ENCODE peak calls at places on chromosome 5, in five cellular contexts. N is DND-41, J is PC-3, B is cardiac muscle cell, Q is fibroblast of lung. Y is an unnamed sample. For H3K4me1, the result is how much of the 10 kb centered on the place peaks cover.

GRCh38 chr5:72693001-72693442 is 123.4 kb upstream of the TNPO1 start:
- DNase-seq in B (peak), Q (peak), N (no peak), J (no peak), Y (no peak)

GRCh38 chr5:98308960-98309359 is 464.5 kb upstream of the RGMB start:
- DNase-seq in Q (no peak), B (peak), N (no peak), J (peak), Y (no peak)

GRCh38 chr5:83987513-83988292 is 267.0 kb upstream of the HAPLN1 start:
- DNase-seq in B (no peak), J (no peak), Q (peak), N (no peak), Y (no peak)

GRCh38 chr5:7412369-7412768 is 16.4 kb downstream of the ADCY2 start:
- DNase-seq in Q (no peak), B (no peak), N (no peak), J (no peak), Y (no peak)

GRCh38 chr5:90528704-90529233 is 615 bp downstream of the LYSMD3 start:
- DNase-seq in N (peak), J (no peak), Q (peak), B (peak), Y (peak)

GRCh38 chr5:135443329-135443960 is 3.7 kb downstream of the DCANP1 start:
- DNase-seq in J (no peak), B (no peak), N (no peak), Q (no peak), Y (no peak)

GRCh38 chr5:6222899-6223298 is 155.4 kb downstream of the MED10 start:
- DNase-seq in J (no peak), N (no peak), Q (no peak), B (no peak), Y (no peak)

GRCh38 chr5:112183103-112183634 is 235.9 kb downstream of the EPB41L4A start:
- DNase-seq in J (peak), N (no peak), B (peak), Q (no peak), Y (no peak)

GRCh38 chr5:38738898-38739743 is 106.7 kb upstream of the OSMR start:
- DNase-seq in Q (peak), J (peak), B (peak), N (no peak), Y (no peak)

GRCh38 chr5:17212996-17213395 is 4.4 kb upstream of the BASP1 start:
- DNase-seq in N (no peak), B (no peak), Q (no peak), J (no peak), Y (no peak)

GRCh38 chr5:153463806-153464205 is 26.7 kb upstream of the GRIA1 start:
- DNase-seq in B (no peak), Q (peak), J (peak), N (no peak), Y (no peak)

GRCh38 chr5:38263983-38264382 is 5.6 kb downstream of the EGFLAM start:
- DNase-seq in N (no peak), J (no peak), B (no peak), Q (no peak), Y (no peak)

GRCh38 chr5:80127037-80127642 is 92.0 kb downstream of the THBS4 start:
- DNase-seq in J (no peak), N (no peak), B (peak), Q (no peak), Y (no peak)

GRCh38 chr5:159453209-159453608 is 122.9 kb upstream of the IL12B start:
- DNase-seq in Q (no peak), N (no peak), J (no peak), B (no peak), Y (no peak)

GRCh38 chr5:53963958-53964357 is 346.4 kb downstream of the ARL15 start:
- DNase-seq in B (no peak), Q (no peak), N (no peak), J (no peak), Y (no peak)

GRCh38 chr5:163525096-163525495 is 19.7 kb downstream of the MAT2B start:
- DNase-seq in J (no peak), N (no peak), Q (no peak), B (no peak), Y (no peak)
- H3K4me3 ChIP-seq in J (no peak), N (no peak), Q (no peak), B (no peak), Y (no peak)

GRCh38 chr5:142864293-142865260 is 94.4 kb downstream of the ARHGAP26 start:
- DNase-seq in Q (no peak), B (peak), J (no peak), N (no peak), Y (no peak)
- H3K4me1 ChIP-seq in Q (under half), B (under half), J (under half), N (under half), Y (under half)

GRCh38 chr5:124261133-124261532 is 485.3 kb downstream of the ZNF608 start:
- DNase-seq in B (no peak), Q (no peak), N (no peak), J (no peak), Y (no peak)

GRCh38 chr5:124263680-124264491 is 482.6 kb downstream of the ZNF608 start:
- DNase-seq in J (peak), Q (no peak), B (peak), N (no peak), Y (no peak)

GRCh38 chr5:124264499-124264898 is 481.9 kb downstream of the ZNF608 start:
- DNase-seq in Q (no peak), N (no peak), B (no peak), J (peak), Y (no peak)

GRCh38 chr5:124262443-124262842 is 484.0 kb downstream of the ZNF608 start:
- DNase-seq in J (no peak), Q (peak), N (no peak), B (peak), Y (no peak)

DNA sequence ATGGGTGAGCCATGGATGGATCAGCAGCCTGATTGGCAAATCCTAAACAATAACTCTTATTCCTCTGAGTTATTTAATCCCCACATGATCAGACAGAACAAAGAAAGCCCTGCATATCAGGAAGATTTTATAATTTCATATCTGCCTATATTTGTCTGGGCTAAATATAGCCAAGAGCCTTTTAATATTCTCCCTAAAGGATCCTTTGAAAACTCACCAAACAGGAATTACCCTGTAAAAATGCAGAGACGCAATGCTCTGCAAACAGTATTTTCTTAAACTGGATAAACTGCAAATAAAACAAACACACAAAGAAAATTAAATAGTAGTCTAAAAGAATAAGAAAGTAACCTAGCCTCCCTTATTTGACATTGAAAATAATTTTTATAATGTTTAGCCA is 483.3 kb downstream of the ZNF608 start:
- DNase-seq in N (no peak), Q (no peak), B (no peak), J (peak), Y (no peak)
- H3K4me3 ChIP-seq in N (no peak), Q (no peak), B (no peak), J (no peak), Y (no peak)

DNA sequence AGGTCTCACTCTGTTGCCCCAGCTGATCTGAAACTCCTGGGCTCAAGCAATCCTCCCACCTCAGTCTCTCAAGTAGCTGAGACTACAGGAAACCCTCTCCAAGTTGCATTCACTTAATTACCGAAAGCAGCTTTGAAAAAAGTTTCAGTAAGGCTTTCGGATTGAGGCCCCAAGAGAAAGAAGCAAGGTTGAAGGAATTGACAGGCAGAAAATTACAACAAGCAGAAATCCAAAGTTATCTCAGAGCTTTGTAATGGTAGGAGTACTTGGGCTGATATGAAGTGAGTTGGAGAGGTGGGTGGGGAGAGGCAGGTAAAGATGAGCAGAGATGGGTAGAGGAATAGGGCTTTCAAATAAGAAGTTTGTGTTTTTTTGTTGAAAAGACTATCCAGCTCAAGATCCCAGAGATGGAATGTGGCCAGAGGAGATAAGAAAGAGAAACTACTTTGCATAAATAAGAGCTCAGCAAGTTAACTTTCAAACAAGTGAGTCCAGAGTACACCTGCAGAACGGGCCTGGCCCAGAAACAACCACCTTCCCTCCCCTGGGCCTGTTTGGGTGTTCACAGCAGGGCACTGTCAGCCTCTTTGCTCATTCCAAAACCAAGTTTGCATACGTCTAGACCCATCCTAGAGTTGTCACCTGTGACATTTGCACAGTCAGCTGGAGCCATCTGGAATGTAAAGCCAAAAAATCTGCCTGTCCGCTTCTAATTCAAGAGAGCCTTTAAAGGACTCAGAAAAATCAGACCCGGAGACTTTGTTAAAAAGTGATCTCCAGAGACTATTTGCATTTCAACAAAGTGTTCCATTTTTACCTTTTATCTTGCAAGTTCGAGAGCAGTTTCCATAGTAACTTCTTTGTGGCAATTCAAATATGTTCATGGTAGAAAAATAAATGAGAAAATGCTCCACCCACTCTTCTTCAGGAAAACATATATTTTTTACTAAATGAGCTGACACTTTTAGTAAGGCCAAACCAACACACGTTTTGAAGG is 2.3 kb upstream of the CLINT1 start:
- DNase-seq in N (no peak), Q (no peak), B (no peak), J (no peak), Y (peak)
- H3K4me1 ChIP-seq in N (under half), Q (under half), B (under half), J (under half), Y (under half)

DNA sequence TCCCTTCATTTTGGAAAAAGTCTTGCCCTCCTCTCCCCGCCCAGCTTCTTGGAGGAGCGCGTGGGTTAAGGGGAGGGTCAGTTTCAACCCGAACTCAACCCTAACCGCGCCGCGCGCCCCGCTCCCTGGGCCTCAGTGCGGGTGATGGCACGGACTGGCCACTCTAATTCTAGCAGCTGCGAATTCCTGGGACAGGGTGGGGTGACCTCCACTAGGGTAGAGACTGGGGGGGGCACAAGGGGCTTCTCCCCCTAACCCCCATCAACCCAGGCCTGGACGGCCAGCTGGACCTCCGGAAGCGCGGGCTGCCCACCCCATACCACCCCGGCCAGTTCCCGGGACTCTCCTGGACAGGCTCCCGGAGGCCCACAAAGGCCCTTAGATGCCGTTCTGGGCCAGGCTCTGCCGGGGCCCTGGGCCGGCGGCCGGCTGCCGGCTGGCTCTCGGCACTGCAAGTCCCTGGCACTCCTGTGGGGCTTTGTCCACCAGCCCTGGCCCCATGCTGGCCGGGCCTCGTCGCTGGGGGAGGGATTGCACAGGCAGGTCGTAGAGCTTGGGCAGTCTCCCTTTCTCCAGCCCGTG is 7.2 kb upstream of the PSD2 start:
- DNase-seq in B (no peak), N (no peak), J (no peak), Q (no peak), Y (no peak)
- H3K4me3 ChIP-seq in B (no peak), N (no peak), J (peak), Q (no peak), Y (no peak)

DNA sequence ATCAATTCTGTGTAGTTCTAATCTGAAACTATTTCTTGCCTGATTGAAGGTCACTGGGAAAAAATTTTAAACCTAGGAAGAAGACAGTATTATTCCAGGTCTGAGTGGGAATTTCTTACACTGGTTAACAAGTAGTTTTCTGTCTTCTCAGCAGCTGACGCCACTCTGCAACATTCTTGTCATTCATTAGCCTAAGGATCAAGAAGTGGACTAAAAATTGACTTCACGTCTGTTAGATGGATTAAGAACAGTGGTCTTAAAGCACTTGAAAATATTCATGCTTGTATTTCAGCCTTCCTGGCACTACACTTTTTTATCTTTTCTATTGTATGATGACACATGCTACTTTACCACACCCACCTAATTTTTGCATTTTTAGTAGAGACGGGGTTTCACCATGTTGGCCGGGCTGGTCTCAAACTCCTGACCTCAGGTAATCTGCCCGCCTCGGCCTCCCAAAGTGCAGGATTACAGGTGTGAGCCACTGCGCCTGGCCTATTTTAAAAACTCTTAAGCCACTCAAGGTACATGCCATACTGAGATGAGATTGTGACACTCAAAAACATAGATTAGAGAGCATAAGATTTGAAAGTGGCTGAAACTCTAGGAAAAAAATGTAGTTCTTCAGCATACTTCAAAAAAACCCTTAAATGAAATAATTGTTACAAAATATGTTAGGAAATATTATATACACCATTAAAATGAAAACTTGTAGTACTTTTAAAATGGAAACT is 8.4 kb downstream of the MATR3 start:
- DNase-seq in N (no peak), J (no peak), Q (no peak), B (no peak), Y (no peak)
- H3K4me1 ChIP-seq in N (half or more), J (under half), Q (under half), B (half or more), Y (half or more)

DNA sequence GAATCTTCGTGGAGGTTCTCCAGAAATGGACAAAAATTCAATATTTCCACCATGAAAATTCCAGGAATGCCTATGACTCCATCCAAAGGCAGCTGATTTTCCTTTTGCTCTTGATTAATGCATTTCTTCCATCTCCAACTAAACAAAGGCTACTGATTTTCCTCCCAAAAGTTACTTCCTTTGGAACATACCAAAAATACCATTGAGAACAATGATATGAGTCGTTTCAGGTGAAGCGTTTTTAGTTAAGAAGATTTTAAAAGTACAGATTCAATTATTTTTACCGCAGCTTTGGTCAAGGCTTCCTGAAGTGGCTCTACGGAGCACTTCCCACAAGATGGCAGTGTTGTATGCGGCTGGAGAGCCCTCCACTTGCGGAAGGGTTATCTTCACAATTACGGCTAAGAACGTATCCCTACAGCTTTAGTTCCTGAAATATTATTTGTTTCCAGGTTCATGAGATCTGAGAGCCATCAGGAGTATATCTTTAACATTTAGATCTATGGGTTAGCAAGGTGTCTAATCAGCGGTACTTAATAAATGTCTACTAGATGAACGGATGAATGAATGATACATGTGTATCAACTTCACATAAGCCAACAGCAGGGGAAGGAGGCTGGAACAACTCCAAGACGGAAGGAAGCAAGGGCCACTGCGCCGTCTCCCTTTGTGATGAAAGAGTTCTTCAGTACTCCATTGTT is 35.9 kb upstream of the ARSB start:
- DNase-seq in J (peak), N (peak), Q (peak), B (peak), Y (peak)
- H3K4me3 ChIP-seq in J (peak), N (no peak), Q (no peak), B (no peak), Y (no peak)

GRCh38 chr5:152376871-152377270 is 28.2 kb downstream of the NMUR2 start:
- DNase-seq in Q (no peak), J (no peak), N (no peak), B (no peak), Y (no peak)
- H3K4me1 ChIP-seq in Q (under half), J (under half), N (under half), B (under half), Y (under half)

Y was measured in CD4-positive, alpha-beta memory T cell.